ENCODE peak calls at places on chromosome 5, in eight cellular contexts. B is fibroblast of lung; P is GM20000; Z is NCI-H2107; F is stimulated activated CD8-positive, alpha-beta memory T cell treated with anti-CD3 and anti-CD28 coated beads, Interleukin-4, amount 100 ng/mL, for 24 hours; K is HTR-8/SVneo; N is left ventricle myocardium inferior; J is SK-N-DZ. L is an unnamed sample.

GRCh38 chr5:43193952-43194321 is 1.9 kb downstream of the NIM1K start:
- DNase-seq in B (no peak), P (no peak), Z (no peak), F (no peak), K (no peak), N (no peak), J (no peak), L (no peak)

GRCh38 chr5:95446560-95447221 is 55.5 kb downstream of the FAM81B start:
- DNase-seq in B (peak; percentile 83), P (no peak), Z (no peak), F (no peak), K (no peak), N (no peak), J (no peak), L (no peak)

GRCh38 chr5:154406231-154406630 is 39.6 kb upstream of the SAP30L start:
- DNase-seq in B (peak; percentile 88), P (no peak), Z (no peak), F (no peak), K (no peak), N (no peak), J (no peak), L (no peak)

GRCh38 chr5:173742432-173742816 is 126.0 kb upstream of the BOD1 start:
- DNase-seq in B (no peak), P (peak; percentile 81), Z (no peak), F (no peak), K (no peak), N (no peak), J (no peak), L (no peak)

GRCh38 chr5:21711854-21712752 is 1141.0 kb downstream of the CDH12 start:
- DNase-seq in B (peak; percentile 47), P (no peak), Z (no peak), F (no peak), K (no peak), N (no peak), J (peak; percentile 16), L (no peak)

GRCh38 chr5:139156814-139157213 is 41.4 kb downstream of the SIL1 start:
- DNase-seq in B (no peak), P (no peak), Z (no peak), F (no peak), K (no peak), N (no peak), J (no peak), L (no peak)

GRCh38 chr5:179430256-179431175 is 85.3 kb upstream of the ADAMTS2 start:
- DNase-seq in B (no peak), P (no peak), Z (no peak), F (no peak), K (no peak), N (peak; percentile 3), J (no peak), L (no peak)

GRCh38 chr5:151651997-151652645 is 34.6 kb downstream of the SPARC start:
- DNase-seq in B (peak; percentile 66), P (peak; percentile 80), Z (peak; percentile 2), F (peak; percentile 31), K (peak; percentile 87), N (peak; percentile 79), J (peak; percentile 75), L (no peak)

GRCh38 chr5:36238896-36239295 is 2.8 kb downstream of the NADK2 start:
- DNase-seq in B (no peak), P (no peak), Z (no peak), F (no peak), K (no peak), N (no peak), J (no peak), L (no peak)

GRCh38 chr5:93724791-93725190 is 16.6 kb downstream of the POU5F2 start:
- DNase-seq in B (peak; percentile 8), P (no peak), Z (no peak), F (no peak), K (no peak), N (no peak), J (no peak), L (no peak)

GRCh38 chr5:26669031-26669430 is 369.4 kb downstream of the CDH9 start:
- DNase-seq in B (no peak), P (no peak), Z (no peak), F (no peak), K (no peak), N (no peak), J (no peak), L (no peak)

GRCh38 chr5:1297243-1297642 is 2.4 kb upstream of the TERT start:
- DNase-seq in B (no peak), P (no peak), Z (no peak), F (no peak), K (no peak), N (no peak), J (no peak), L (no peak)

GRCh38 chr5:32827981-32828380 is 116.9 kb downstream of the NPR3 start:
- DNase-seq in B (no peak), P (no peak), Z (no peak), F (no peak), K (no peak), N (no peak), J (no peak), L (no peak)

GRCh38 chr5:140566665-140567064 is 2.0 kb downstream of the SLC35A4 start:
- DNase-seq in B (no peak), P (no peak), Z (no peak), F (no peak), K (no peak), N (no peak), J (no peak), L (no peak)

GRCh38 chr5:16507716-16508115 is 42.1 kb upstream of the ZNF622 start:
- DNase-seq in B (peak; percentile 37), P (no peak), Z (no peak), F (no peak), K (no peak), N (no peak), J (no peak), L (no peak)

GRCh38 chr5:176620333-176620981 is 9.9 kb downstream of the SNCB start:
- DNase-seq in B (no peak), P (no peak), Z (no peak), F (no peak), K (no peak), N (no peak), J (no peak), L (no peak)

GRCh38 chr5:144465441-144465840 is 294.8 kb downstream of the KCTD16 start:
- DNase-seq in B (peak; percentile 53), P (no peak), Z (peak; percentile 43), F (no peak), K (no peak), N (no peak), J (no peak), L (no peak)

GRCh38 chr5:96595300-96596090 is 66.7 kb upstream of the CAST start:
- DNase-seq in B (no peak), P (peak; percentile 33), Z (no peak), F (no peak), K (no peak), N (no peak), J (no peak), L (no peak)

GRCh38 chr5:133962801-133963476 is 5.5 kb downstream of the C5orf15 start:
- DNase-seq in B (peak; percentile 93), P (no peak), Z (no peak), F (no peak), K (no peak), N (no peak), J (no peak), L (no peak)

GRCh38 chr5:139574641-139575312 is 13.6 kb downstream of the UBE2D2 start:
- DNase-seq in B (peak; percentile 43), P (peak; percentile 41), Z (no peak), F (no peak), K (peak; percentile 53), N (no peak), J (peak; percentile 23), L (no peak)

GRCh38 chr5:159915913-159916840 is at the start of gene ADRA1B:
- DNase-seq in B (peak; percentile 63), P (peak; percentile 87), Z (no peak), F (peak; percentile 50), K (peak; percentile 79), N (peak; percentile 79), J (peak; percentile 42), L (no peak)

GRCh38 chr5:77640577-77641396 is 2.3 kb upstream of the OTP start:
- DNase-seq in B (no peak), P (no peak), Z (no peak), F (no peak), K (no peak), N (no peak), J (no peak), L (no peak)

GRCh38 chr5:109688647-109688998 is 1.1 kb upstream of the MAN2A1 start:
- DNase-seq in B (no peak), P (peak; percentile 22), Z (peak; percentile 6), F (no peak), K (no peak), N (no peak), J (peak; percentile 90), L (peak; percentile 8)

GRCh38 chr5:6011199-6011598 is 367.1 kb downstream of the MED10 start:
- DNase-seq in B (no peak), P (no peak), Z (no peak), F (no peak), K (no peak), N (no peak), J (no peak), L (no peak)

GRCh38 chr5:177373806-177374205 is 10.4 kb upstream of the SLC34A1 start:
- DNase-seq in B (no peak), P (no peak), Z (no peak), F (no peak), K (no peak), N (no peak), J (no peak), L (no peak)

GRCh38 chr5:97172227-97172626 is 10.8 kb downstream of the RIOK2 start:
- DNase-seq in B (no peak), P (no peak), Z (no peak), F (no peak), K (no peak), N (no peak), J (no peak), L (no peak)

GRCh38 chr5:17289681-17290619 is 72.5 kb downstream of the BASP1 start:
- DNase-seq in B (peak; percentile 79), P (no peak), Z (no peak), F (no peak), K (no peak), N (no peak), J (peak; percentile 34), L (no peak)

GRCh38 chr5:106189121-106189809 is 1481.5 kb downstream of the EFNA5 start:
- DNase-seq in B (no peak), P (no peak), Z (no peak), F (no peak), K (no peak), N (no peak), J (peak; percentile 76), L (no peak)

GRCh38 chr5:110651507-110651906 is 75.0 kb downstream of the TMEM232 start:
- DNase-seq in B (peak; percentile 59), P (no peak), Z (no peak), F (no peak), K (no peak), N (no peak), J (no peak), L (no peak)

GRCh38 chr5:149310947-149311675 is 34.2 kb upstream of the GRPEL2 start:
- DNase-seq in B (peak; percentile 67), P (no peak), Z (no peak), F (no peak), K (no peak), N (no peak), J (no peak), L (no peak)

GRCh38 chr5:7779663-7780030 is 71.3 kb downstream of the CFAP90 start:
- DNase-seq in B (peak; percentile 3), P (no peak), Z (no peak), F (no peak), K (no peak), N (no peak), J (no peak), L (no peak)

GRCh38 chr5:101783241-101784095 is 512.6 kb downstream of the SLCO4C1 start:
- DNase-seq in B (peak; percentile 1), P (no peak), Z (no peak), F (no peak), K (no peak), N (no peak), J (no peak), L (no peak)

GRCh38 chr5:141714542-141715303 is 32.7 kb upstream of the ARAP3 start:
- DNase-seq in B (no peak), P (no peak), Z (no peak), F (no peak), K (no peak), N (no peak), J (peak; percentile 45), L (no peak)

GRCh38 chr5:127875235-127876021 is 172.2 kb downstream of the CCDC192 start:
- DNase-seq in B (peak; percentile 56), P (peak; percentile 39), Z (no peak), F (no peak), K (peak; percentile 53), N (peak; percentile 49), J (peak; percentile 86), L (peak; percentile 0)